ENCODE peak calls at places on chromosome 12, in seven cellular contexts. One of them, this sample, is unnamed.

GRCh38 chr12:49904601-49905000 is 901 bp upstream of the FAIM2 start:
- DNase-seq in H1: no peak
- DNase-seq in GM12878: no peak
- DNase-seq in HepG2: no peak
- DNase-seq in GM12891: no peak
- DNase-seq in SK-N-SH: no peak
- DNase-seq in K562: no peak
- DNase-seq in this sample: no peak

GRCh38 chr12:19130224-19131019 is 889 bp downstream of the PLEKHA5 start:
- DNase-seq in SK-N-SH: peak; percentile 69
- DNase-seq in GM12891: peak; percentile 11
- DNase-seq in H1: peak; percentile 73
- DNase-seq in HepG2: no peak
- DNase-seq in K562: peak; percentile 69
- DNase-seq in GM12878: no peak
- DNase-seq in this sample: peak; percentile 5

GRCh38 chr12:7460375-7461259 is 16.7 kb upstream of the CD163L1 start:
- DNase-seq in GM12878: no peak
- DNase-seq in K562: peak; percentile 66
- DNase-seq in SK-N-SH: peak; percentile 34
- DNase-seq in HepG2: peak; percentile 46
- DNase-seq in H1: peak; percentile 83
- DNase-seq in GM12891: peak; percentile 25
- DNase-seq in this sample: no peak

GRCh38 chr12:34347367-34347766 is 325.1 kb downstream of the ALG10 start:
- DNase-seq in GM12891: no peak
- DNase-seq in GM12878: no peak
- DNase-seq in K562: peak; percentile 84
- DNase-seq in H1: no peak
- DNase-seq in SK-N-SH: peak; percentile 60
- DNase-seq in HepG2: peak; percentile 18
- DNase-seq in this sample: no peak

GRCh38 chr12:120971299-120972180 is 6.8 kb upstream of the HNF1A start:
- DNase-seq in GM12878: peak; percentile 57
- DNase-seq in GM12891: peak; percentile 44
- DNase-seq in SK-N-SH: peak; percentile 78
- DNase-seq in K562: peak; percentile 69
- DNase-seq in H1: no peak
- DNase-seq in HepG2: peak; percentile 45
- DNase-seq in this sample: no peak

GRCh38 chr12:112167031-112167461 is 41.7 kb downstream of the TRAFD1 start:
- DNase-seq in H1: no peak
- DNase-seq in SK-N-SH: no peak
- DNase-seq in HepG2: no peak
- DNase-seq in K562: no peak
- DNase-seq in GM12891: no peak
- DNase-seq in GM12878: no peak
- DNase-seq in this sample: no peak

GRCh38 chr12:47686645-47687240 is 19.1 kb downstream of the RPAP3 start:
- DNase-seq in GM12878: no peak
- DNase-seq in H1: no peak
- DNase-seq in K562: peak; percentile 33
- DNase-seq in GM12891: no peak
- DNase-seq in HepG2: peak; percentile 25
- DNase-seq in SK-N-SH: peak; percentile 44
- DNase-seq in this sample: no peak

GRCh38 chr12:65123435-65124063 is 2.4 kb upstream of the WIF1 start:
- DNase-seq in H1: no peak
- DNase-seq in GM12878: peak; percentile 8
- DNase-seq in HepG2: peak; percentile 15
- DNase-seq in K562: peak; percentile 60
- DNase-seq in SK-N-SH: peak; percentile 15
- DNase-seq in GM12891: no peak
- DNase-seq in this sample: no peak

GRCh38 chr12:75813066-75813465 is 218.5 kb downstream of the PHLDA1 start:
- DNase-seq in GM12878: no peak
- DNase-seq in K562: no peak
- DNase-seq in SK-N-SH: no peak
- DNase-seq in GM12891: peak; percentile 5
- DNase-seq in HepG2: no peak
- DNase-seq in H1: no peak
- DNase-seq in this sample: no peak

GRCh38 chr12:78226763-78227162 is 396.1 kb downstream of the NAV3 start:
- DNase-seq in H1: no peak
- DNase-seq in HepG2: no peak
- DNase-seq in GM12878: no peak
- DNase-seq in SK-N-SH: no peak
- DNase-seq in GM12891: no peak
- DNase-seq in K562: no peak
- DNase-seq in this sample: no peak

GRCh38 chr12:130522244-130522834 is 184.7 kb downstream of the PIWIL1 start:
- DNase-seq in SK-N-SH: peak; percentile 41
- DNase-seq in K562: no peak
- DNase-seq in GM12891: no peak
- DNase-seq in H1: no peak
- DNase-seq in GM12878: no peak
- DNase-seq in HepG2: no peak
- DNase-seq in this sample: no peak

GRCh38 chr12:44525806-44526654 is 350.1 kb downstream of the NELL2 start:
- DNase-seq in HepG2: peak; percentile 39
- DNase-seq in SK-N-SH: no peak
- DNase-seq in K562: no peak
- DNase-seq in GM12891: no peak
- DNase-seq in GM12878: no peak
- DNase-seq in H1: no peak
- DNase-seq in this sample: no peak

GRCh38 chr12:4383304-4383865 is 3.9 kb upstream of the FGF23 start:
- DNase-seq in K562: peak; percentile 72
- DNase-seq in SK-N-SH: peak; percentile 52
- DNase-seq in GM12891: no peak
- DNase-seq in GM12878: no peak
- DNase-seq in H1: peak; percentile 61
- DNase-seq in HepG2: peak; percentile 21
- DNase-seq in this sample: no peak

GRCh38 chr12:76457010-76457409 is 102.6 kb downstream of the OSBPL8 start:
- DNase-seq in GM12878: no peak
- DNase-seq in H1: no peak
- DNase-seq in K562: no peak
- DNase-seq in GM12891: no peak
- DNase-seq in SK-N-SH: no peak
- DNase-seq in HepG2: no peak
- DNase-seq in this sample: no peak

GRCh38 chr12:132245521-132246101 is 83.8 kb downstream of the GALNT9 start:
- DNase-seq in HepG2: no peak
- DNase-seq in K562: no peak
- DNase-seq in SK-N-SH: no peak
- DNase-seq in GM12891: no peak
- DNase-seq in H1: no peak
- DNase-seq in GM12878: no peak
- DNase-seq in this sample: no peak

GRCh38 chr12:87661770-87662402 is 367.3 kb downstream of the C12orf50 start:
- DNase-seq in SK-N-SH: no peak
- DNase-seq in K562: no peak
- DNase-seq in H1: no peak
- DNase-seq in GM12878: no peak
- DNase-seq in GM12891: no peak
- DNase-seq in HepG2: no peak
- DNase-seq in this sample: no peak

GRCh38 chr12:45726594-45727300 is 2.8 kb upstream of the ARID2 start:
- DNase-seq in K562: peak; percentile 52
- DNase-seq in H1: peak; percentile 61
- DNase-seq in GM12891: no peak
- DNase-seq in HepG2: peak; percentile 9
- DNase-seq in GM12878: no peak
- DNase-seq in SK-N-SH: peak; percentile 55
- DNase-seq in this sample: no peak

GRCh38 chr12:71216725-71217579 is 59.2 kb upstream of the TSPAN8 start:
- DNase-seq in SK-N-SH: peak; percentile 13
- DNase-seq in H1: no peak
- DNase-seq in GM12878: no peak
- DNase-seq in HepG2: peak; percentile 28
- DNase-seq in GM12891: no peak
- DNase-seq in K562: peak; percentile 79
- DNase-seq in this sample: no peak

GRCh38 chr12:1279050-1279449 is 288.0 kb downstream of the ERC1 start:
- DNase-seq in HepG2: no peak
- DNase-seq in SK-N-SH: no peak
- DNase-seq in H1: no peak
- DNase-seq in GM12878: no peak
- DNase-seq in K562: peak; percentile 12
- DNase-seq in GM12891: no peak
- DNase-seq in this sample: no peak

GRCh38 chr12:49200882-49201594 is 12.2 kb upstream of the TUBA1A start:
- DNase-seq in HepG2: no peak
- DNase-seq in GM12891: peak; percentile 30
- DNase-seq in SK-N-SH: peak; percentile 34
- DNase-seq in H1: no peak
- DNase-seq in GM12878: peak; percentile 17
- DNase-seq in K562: peak; percentile 59
- DNase-seq in this sample: no peak

GRCh38 chr12:106032141-106032925 is 106.4 kb downstream of the NUAK1 start:
- DNase-seq in GM12891: no peak
- DNase-seq in H1: no peak
- DNase-seq in SK-N-SH: no peak
- DNase-seq in HepG2: no peak
- DNase-seq in GM12878: no peak
- DNase-seq in K562: no peak
- DNase-seq in this sample: no peak
- TF ChIP-seq TAF1 in GM12891: no peak
- TF ChIP-seq TAF1 in H1: no peak
- TF ChIP-seq TAF1 in SK-N-SH: no peak
- TF ChIP-seq TAF1 in HepG2: no peak
- TF ChIP-seq TAF1 in GM12878: no peak
- TF ChIP-seq TAF1 in K562: no peak
- TF ChIP-seq TAF1 in this sample: no peak

DNA sequence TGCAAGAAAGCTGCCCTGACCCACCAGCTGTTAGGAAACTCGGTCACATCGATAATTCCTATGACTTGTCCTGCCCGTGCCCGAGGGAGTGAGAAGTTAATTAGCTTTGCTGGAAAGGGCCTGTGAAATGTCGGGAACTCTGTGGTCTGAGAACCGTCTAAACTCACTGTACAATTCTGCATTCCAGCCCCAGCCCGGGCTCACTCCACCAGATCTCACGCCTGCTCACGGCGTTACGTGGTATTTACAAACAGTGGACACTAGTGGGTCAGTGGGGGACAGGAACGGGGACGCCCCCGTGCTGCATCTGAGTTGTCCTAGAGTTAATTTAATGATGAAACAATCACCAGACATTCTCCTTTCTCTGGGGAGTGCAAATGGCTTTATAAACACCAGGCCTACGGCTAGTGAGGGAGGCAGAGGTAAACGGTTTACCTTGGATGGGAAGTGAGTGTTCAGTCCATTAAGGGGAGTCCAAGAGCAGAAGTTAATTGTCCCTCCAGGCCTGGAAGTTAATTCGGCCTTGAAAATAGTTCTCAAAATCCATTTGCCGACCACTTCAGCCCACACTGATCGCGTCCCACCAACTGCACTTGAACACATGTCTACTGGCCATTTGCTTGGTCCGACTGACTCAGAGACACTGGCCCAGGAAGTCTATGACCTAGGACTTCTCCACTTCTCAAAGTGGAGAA is 93.5 kb upstream of the MED13L start:
- DNase-seq in GM12878: no peak
- DNase-seq in K562: no peak
- DNase-seq in H1: no peak
- DNase-seq in SK-N-SH: peak; percentile 60
- DNase-seq in GM12891: no peak
- DNase-seq in HepG2: no peak
- DNase-seq in this sample: no peak
- TF ChIP-seq POLR2AphosphoS5 in GM12878: no peak
- TF ChIP-seq POLR2AphosphoS5 in K562: no peak
- TF ChIP-seq POLR2AphosphoS5 in H1: no peak
- TF ChIP-seq POLR2AphosphoS5 in SK-N-SH: no peak
- TF ChIP-seq POLR2AphosphoS5 in GM12891: no peak
- TF ChIP-seq POLR2AphosphoS5 in HepG2: no peak
- TF ChIP-seq POLR2AphosphoS5 in this sample: no peak

GRCh38 chr12:6373022-6373787 is 2.2 kb downstream of the SCNN1A start:
- DNase-seq in HepG2: no peak
- DNase-seq in K562: no peak
- DNase-seq in GM12878: no peak
- DNase-seq in H1: no peak
- DNase-seq in SK-N-SH: no peak
- DNase-seq in GM12891: no peak
- DNase-seq in this sample: no peak

GRCh38 chr12:6370994-6371754 is 4.2 kb downstream of the SCNN1A start:
- DNase-seq in GM12891: no peak
- DNase-seq in GM12878: peak; percentile 34
- DNase-seq in SK-N-SH: no peak
- DNase-seq in H1: peak; percentile 77
- DNase-seq in K562: peak; percentile 73
- DNase-seq in HepG2: peak; percentile 97
- DNase-seq in this sample: no peak

GRCh38 chr12:6374028-6374780 is 1.2 kb downstream of the SCNN1A start:
- DNase-seq in GM12878: no peak
- DNase-seq in H1: no peak
- DNase-seq in K562: no peak
- DNase-seq in SK-N-SH: no peak
- DNase-seq in GM12891: no peak
- DNase-seq in HepG2: no peak
- DNase-seq in this sample: no peak

GRCh38 chr12:6370576-6370935 is 4.8 kb downstream of the SCNN1A start:
- DNase-seq in K562: no peak
- DNase-seq in GM12878: no peak
- DNase-seq in HepG2: no peak
- DNase-seq in SK-N-SH: no peak
- DNase-seq in GM12891: no peak
- DNase-seq in H1: no peak
- DNase-seq in this sample: no peak

DNA sequence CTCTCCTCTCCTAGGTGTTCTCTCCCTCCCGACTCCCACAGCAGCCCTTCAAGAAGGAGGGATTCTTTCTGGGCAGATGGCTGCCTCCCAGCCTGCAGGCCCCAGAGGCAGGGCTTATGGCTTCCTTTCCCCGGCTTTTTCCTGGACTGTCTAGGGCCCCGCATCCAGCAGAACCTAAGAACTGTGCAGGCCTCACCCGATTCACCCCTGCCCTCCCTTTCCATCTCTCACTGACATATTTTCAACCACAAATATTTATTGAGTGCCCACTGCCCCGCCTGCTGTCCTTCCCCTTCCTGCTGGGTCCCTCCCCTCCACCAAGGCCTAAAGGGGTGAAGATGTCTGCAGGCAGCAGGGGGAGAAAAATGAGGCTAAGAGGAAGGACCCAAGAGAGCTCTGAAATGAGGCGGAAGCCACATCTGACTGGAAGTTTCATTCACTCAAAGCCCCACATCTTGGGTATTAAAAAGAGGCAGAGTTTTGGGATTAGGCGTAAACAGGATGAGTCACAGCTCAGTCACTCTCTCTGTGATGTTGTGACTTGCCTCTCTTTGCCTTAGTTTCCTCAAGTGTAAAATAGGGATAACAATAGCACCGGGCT is 2.9 kb downstream of the SCNN1A start:
- DNase-seq in GM12891: no peak
- DNase-seq in K562: no peak
- DNase-seq in GM12878: no peak
- DNase-seq in SK-N-SH: no peak
- DNase-seq in H1: no peak
- DNase-seq in HepG2: peak; percentile 91
- DNase-seq in this sample: no peak
- TF ChIP-seq TAF1 in GM12891: no peak
- TF ChIP-seq TAF1 in K562: no peak
- TF ChIP-seq TAF1 in GM12878: no peak
- TF ChIP-seq TAF1 in SK-N-SH: peak; percentile 24
- TF ChIP-seq TAF1 in H1: no peak
- TF ChIP-seq TAF1 in HepG2: no peak
- TF ChIP-seq TAF1 in this sample: no peak

GRCh38 chr12:24718641-24719040 is 230.3 kb downstream of the BCAT1 start:
- DNase-seq in SK-N-SH: no peak
- DNase-seq in GM12891: no peak
- DNase-seq in K562: no peak
- DNase-seq in GM12878: no peak
- DNase-seq in HepG2: no peak
- DNase-seq in H1: no peak
- DNase-seq in this sample: no peak
- TF ChIP-seq POLR2AphosphoS5 in SK-N-SH: no peak
- TF ChIP-seq POLR2AphosphoS5 in GM12891: no peak
- TF ChIP-seq POLR2AphosphoS5 in K562: no peak
- TF ChIP-seq POLR2AphosphoS5 in GM12878: no peak
- TF ChIP-seq POLR2AphosphoS5 in HepG2: no peak
- TF ChIP-seq POLR2AphosphoS5 in H1: no peak
- TF ChIP-seq POLR2AphosphoS5 in this sample: no peak